ENCODE peak calls at places on chromosome 1, in six cellular contexts. K is activated T-helper 1 cell treated with anti-CD3 and anti-CD28 coated beads, Interleukin-12 subunit alpha, Interleukin-12 subunit beta, Interleukin-2, Interleukin-4 antibody, amounts not matched to agents 30 ng/mL and 10 ng/mL and 1 ng/mL, durations not matched to agents 14 hours and 24 hours and 36 hours; W is Daoy; M is CD8-positive, alpha-beta T cell; C is midbrain; S is GM23338. G is an unnamed sample.
A peak's percentile ranks its signal among the peaks of the same experiment; 100 is the strongest.

GRCh38 chr1:231313661-231314060 is 24.0 kb downstream of the EXOC8 start:
- DNase-seq in M (no peak), S (no peak), W (no peak), K (no peak), C (no peak), G (no peak)

GRCh38 chr1:188237573-188238353 is 1409.0 kb downstream of the PLA2G4A start:
- DNase-seq in S (no peak), K (no peak), M (no peak), W (peak; percentile 2), C (no peak), G (no peak)

GRCh38 chr1:183881387-183882084 is 76.6 kb downstream of the RGL1 start:
- DNase-seq in M (no peak), C (no peak), K (no peak), S (peak; percentile 76), W (peak; percentile 93), G (peak; percentile 57)

GRCh38 chr1:210397681-210398080 is 69.0 kb downstream of the HHAT start:
- DNase-seq in W (no peak), C (no peak), K (no peak), S (no peak), M (no peak), G (no peak)

GRCh38 chr1:17653728-17654351 is 101.3 kb upstream of the ACTL8 start:
- DNase-seq in K (no peak), W (peak; percentile 56), M (peak; percentile 11), S (peak; percentile 80), C (peak; percentile 71), G (peak; percentile 25)

GRCh38 chr1:220886470-220887201 is 7.4 kb downstream of the HLX start:
- DNase-seq in C (no peak), S (peak; percentile 62), M (no peak), K (no peak), W (no peak), G (no peak)

GRCh38 chr1:167071286-167071685 is 18.9 kb downstream of the GPA33 start:
- DNase-seq in K (no peak), C (no peak), S (no peak), W (no peak), M (no peak), G (no peak)

GRCh38 chr1:215146252-215146975 is 63.9 kb downstream of the KCNK2 start:
- DNase-seq in C (peak; percentile 2), W (peak; percentile 9), S (peak; percentile 57), K (no peak), M (no peak), G (no peak)

GRCh38 chr1:202200112-202200548 is 6.5 kb downstream of the LGR6 start:
- DNase-seq in C (no peak), K (no peak), W (peak; percentile 78), S (peak; percentile 35), M (no peak), G (no peak)

G was measured in caudate nucleus.